ENCODE peak calls at places on chromosomes 5 and 9, in nine cellular contexts. J, C, L, G, T, B, I, O and M are unnamed samples.

GRCh38 chr5:107377277-107377609 is 293.5 kb downstream of the EFNA5 start:
- DNase-seq in I (no peak), O (no peak), B (no peak), J (no peak), T (no peak), L (no peak), C (no peak), G (no peak), M (no peak)

GRCh38 chr9:37293664-37294524 is 128.6 kb upstream of the GRHPR start:
- DNase-seq in G (no peak), T (no peak), C (no peak), J (peak), L (peak), O (no peak), I (no peak), B (no peak), M (no peak)

GRCh38 chr5:95861858-95862561 is 39.5 kb upstream of the GLRX start:
- DNase-seq in B (peak), T (peak), J (no peak), L (peak), G (no peak), O (no peak), I (no peak), C (no peak), M (peak)

GRCh38 chr9:124054671-124055212 is 43.2 kb downstream of the LHX2 start:
- DNase-seq in J (peak), B (no peak), I (peak), T (no peak), C (no peak), G (no peak), O (no peak), L (peak), M (peak)

GRCh38 chr5:115708819-115709477 is 83.1 kb upstream of the TMED7 start:
- DNase-seq in T (no peak), G (no peak), L (no peak), B (no peak), I (no peak), O (no peak), J (no peak), C (no peak), M (no peak)

GRCh38 chr9:95461448-95462381 is 55.1 kb downstream of the PTCH1 start:
- DNase-seq in L (no peak), C (no peak), O (no peak), J (no peak), I (no peak), G (no peak), T (no peak), B (no peak), M (no peak)

GRCh38 chr5:95895771-95896170 is 65.9 kb downstream of the ELL2 start:
- DNase-seq in O (no peak), J (no peak), G (no peak), T (no peak), B (no peak), L (peak), C (no peak), I (no peak), M (peak)

GRCh38 chr9:126523621-126524111 is 90.1 kb upstream of the LMX1B start:
- DNase-seq in C (no peak), O (no peak), G (no peak), B (peak), L (no peak), J (no peak), I (no peak), T (no peak), M (no peak)

GRCh38 chr5:90802695-90803317 is 244.2 kb downstream of the ADGRV1 start:
- DNase-seq in C (no peak), J (peak), B (peak), I (peak), G (peak), L (peak), T (no peak), O (no peak), M (peak)

GRCh38 chr5:37552770-37553719 is 173.9 kb downstream of the WDR70 start:
- DNase-seq in L (peak), B (no peak), T (no peak), J (no peak), O (no peak), G (no peak), C (no peak), I (no peak), M (peak)

GRCh38 chr9:36717276-36717675 is 144.6 kb downstream of the MELK start:
- DNase-seq in C (no peak), I (no peak), O (no peak), G (no peak), T (no peak), J (no peak), B (no peak), L (no peak), M (no peak)